ENCODE peak calls at places on chromosomes 4 and X, in seven cellular contexts. T is stomach, E is fibroblast of lung, C is choroid plexus epithelial cell, Y is fibroblast of the aortic adventitia, O is body of pancreas, P is lower leg skin. G is an unnamed sample.

GRCh38 chr4:115678425-115678941 is 565.1 kb upstream of the NDST4 start:
- DNase-seq in C (no peak), P (no peak), Y (no peak), T (no peak), O (no peak), E (no peak), G (no peak)

GRCh38 chr4:128525387-128525786 is 237.8 kb upstream of the PGRMC2 start:
- DNase-seq in Y (peak), T (no peak), P (no peak), O (no peak), E (peak), C (peak), G (peak)

GRCh38 chrX:5876984-5877655 is 351.5 kb downstream of the NLGN4X start:
- DNase-seq in T (no peak), E (peak), C (no peak), Y (no peak), O (peak), P (no peak), G (peak)

GRCh38 chr4:66073961-66074360 is 403.7 kb upstream of the EPHA5 start:
- DNase-seq in O (no peak), P (no peak), E (no peak), C (no peak), T (no peak), Y (no peak), G (no peak)

GRCh38 chrX:121823406-121823805 is 776.0 kb downstream of the GLUD2 start:
- DNase-seq in P (no peak), Y (no peak), T (no peak), O (no peak), C (no peak), E (no peak), G (no peak)

GRCh38 chr4:158315706-158316105 is 105.4 kb downstream of the TMEM144 start:
- DNase-seq in Y (peak), P (no peak), E (peak), O (no peak), C (peak), T (no peak), G (peak)

GRCh38 chrX:21675931-21676330 is 17.8 kb upstream of the KLHL34 start:
- DNase-seq in P (no peak), Y (no peak), O (no peak), C (no peak), T (no peak), E (no peak), G (no peak)

GRCh38 chr4:79576480-79576803 is 168.4 kb upstream of the GK2 start:
- DNase-seq in P (no peak), O (no peak), C (peak), E (peak), T (no peak), Y (peak), G (peak)

GRCh38 chrX:134670241-134670811 is 12.1 kb upstream of the PLAC1 start:
- DNase-seq in T (peak), E (peak), P (no peak), C (peak), Y (peak), O (peak), G (peak)

GRCh38 chrX:2497961-2498780 is 2.6 kb downstream of the DHRSX start:
- DNase-seq in P (no peak), T (peak), C (peak), E (peak), Y (peak), O (peak), G (peak)

GRCh38 chr4:6989331-6989923 is 53.7 kb upstream of the TADA2B start:
- DNase-seq in Y (no peak), C (no peak), T (no peak), P (no peak), E (no peak), O (no peak), G (no peak)

GRCh38 chrX:13797512-13797911 is 19.4 kb downstream of the GPM6B start:
- DNase-seq in P (no peak), O (no peak), E (no peak), Y (no peak), C (no peak), T (no peak), G (no peak)

GRCh38 chrX:28920554-28920953 is 333.3 kb downstream of the IL1RAPL1 start:
- DNase-seq in P (no peak), T (no peak), O (no peak), E (peak), Y (peak), C (peak), G (no peak)

GRCh38 chrX:111447298-111447697 is 35.3 kb upstream of the DCX start:
- DNase-seq in E (peak), T (no peak), Y (no peak), P (no peak), C (peak), O (peak), G (no peak)

GRCh38 chr4:145564540-145564939 is 54.6 kb upstream of the MMAA start:
- DNase-seq in Y (no peak), O (no peak), T (no peak), C (peak), P (no peak), E (peak), G (no peak)

GRCh38 chr4:42547805-42548204 is 109.1 kb downstream of the ATP8A1 start:
- DNase-seq in T (no peak), E (no peak), P (no peak), O (no peak), Y (no peak), C (no peak), G (no peak)

GRCh38 chrX:10168226-10168625 is 11.5 kb downstream of the CLCN4 start:
- DNase-seq in E (peak), P (no peak), C (no peak), Y (no peak), T (no peak), O (no peak), G (peak)

GRCh38 chrX:68989865-68990606 is 161.2 kb downstream of the EFNB1 start:
- DNase-seq in O (peak), P (no peak), Y (peak), T (peak), C (peak), E (peak), G (peak)

GRCh38 chr4:109588176-109588575 is 28.1 kb downstream of the MCUB start:
- DNase-seq in P (no peak), O (no peak), C (no peak), E (no peak), T (no peak), Y (no peak), G (no peak)

DNA sequence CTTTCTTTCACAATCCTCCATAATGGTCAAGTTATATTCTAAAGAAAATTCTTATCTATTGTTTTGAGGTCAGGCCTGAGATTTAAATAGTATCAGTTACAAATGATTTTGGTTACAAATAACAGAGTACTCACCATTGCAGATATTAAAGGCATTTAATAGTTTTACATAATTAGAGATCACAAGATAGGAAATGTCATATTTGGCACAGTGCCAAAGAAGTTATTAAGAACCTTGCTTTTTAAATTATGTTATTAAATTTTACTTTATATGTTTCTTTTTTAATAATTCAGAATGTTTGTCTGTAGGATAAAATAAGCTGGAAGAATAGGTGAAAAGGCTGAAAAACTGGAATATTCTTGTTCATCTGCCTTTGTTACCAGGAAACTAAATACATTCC is 1174.7 kb downstream of the PCDH18 start:
- DNase-seq in Y (no peak), E (no peak), T (no peak), O (no peak), P (no peak), C (no peak), G (no peak)
- TF ChIP-seq CTCF in Y (no peak), E (no peak), T (no peak), O (no peak), P (no peak), C (no peak), G (no peak)

DNA sequence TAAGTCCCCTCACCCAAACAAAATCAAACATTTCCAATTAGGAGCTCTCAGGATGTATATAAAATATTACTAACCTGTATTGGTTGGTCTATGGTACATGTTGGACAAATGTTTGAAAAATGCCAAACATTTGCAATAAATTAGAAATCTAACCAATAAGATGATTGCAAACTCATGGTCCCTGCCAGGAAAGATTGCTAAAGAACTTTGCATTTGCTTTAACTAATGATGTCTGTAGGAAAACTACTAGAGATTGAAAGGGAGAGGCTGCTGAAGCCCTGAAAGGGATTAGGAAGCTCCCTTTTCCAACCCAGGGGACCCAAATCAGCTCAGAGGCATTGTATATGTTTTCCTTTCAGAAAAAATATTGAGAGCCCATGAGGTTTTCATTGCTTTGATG is 1.7 kb downstream of the SFRP2 start:
- DNase-seq in O (no peak), T (no peak), Y (no peak), P (no peak), C (no peak), E (no peak), G (no peak)
- TF ChIP-seq CTCF in O (no peak), T (no peak), Y (no peak), P (no peak), C (no peak), E (no peak), G (no peak)

GRCh38 chr4:121535351-121535750 is 154.5 kb upstream of the QRFPR start:
- DNase-seq in Y (no peak), E (no peak), C (no peak), T (no peak), O (no peak), P (no peak), G (no peak)
- TF ChIP-seq CTCF in Y (no peak), E (no peak), C (no peak), T (no peak), O (no peak), P (no peak), G (no peak)

DNA sequence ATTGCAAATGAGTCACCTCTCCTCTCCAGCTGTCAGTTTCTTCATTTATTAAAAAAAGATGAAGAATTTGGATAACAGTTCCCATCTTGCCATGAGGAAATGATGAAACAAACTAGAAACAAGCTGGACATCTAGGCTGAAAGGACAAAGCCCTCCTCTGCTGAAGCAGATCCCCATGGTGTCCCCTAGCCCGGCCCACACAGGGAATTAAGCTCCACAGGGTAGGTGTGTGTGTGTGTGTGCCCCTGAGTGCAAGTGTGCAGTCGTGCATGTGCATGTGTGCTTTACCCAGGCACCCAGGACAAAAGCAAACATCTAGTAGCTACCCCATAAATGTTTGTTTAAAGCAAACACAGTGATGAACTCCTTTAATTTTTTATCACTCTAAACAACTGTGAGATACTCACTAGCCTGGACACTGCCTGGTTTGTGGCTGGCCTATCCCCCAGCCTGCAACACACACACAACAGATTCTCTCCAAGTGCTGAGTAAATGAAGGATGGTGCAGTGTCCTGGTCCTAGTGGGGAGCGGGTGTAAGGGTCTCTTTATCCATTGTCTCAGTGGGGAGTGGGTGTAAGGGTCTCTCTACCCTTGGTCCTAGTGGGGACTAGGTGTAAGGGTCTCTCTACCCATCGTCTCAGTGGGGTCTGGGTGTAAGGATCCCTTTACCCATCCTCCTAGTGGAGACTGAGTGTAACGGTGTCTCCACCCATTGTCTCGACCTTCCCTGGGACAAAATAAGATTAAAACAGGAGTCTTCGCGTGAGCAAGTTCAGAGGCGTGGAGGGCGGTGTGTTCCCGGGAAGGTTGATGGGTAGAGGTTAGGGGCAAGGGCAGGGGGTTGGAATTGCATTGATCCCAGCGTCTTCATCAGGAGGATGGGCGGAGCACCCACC is 688 bp upstream of the EVC start:
- DNase-seq in O (no peak), Y (peak), E (peak), C (peak), T (no peak), P (no peak), G (peak)
- TF ChIP-seq CTCF in O (no peak), Y (peak), E (peak), C (peak), T (no peak), P (no peak), G (peak)

GRCh38 chrX:108134724-108135123 is 43.1 kb downstream of the ATG4A start:
- DNase-seq in O (no peak), T (no peak), P (no peak), Y (no peak), E (no peak), C (no peak), G (no peak)
- TF ChIP-seq CTCF in O (no peak), T (no peak), P (no peak), Y (no peak), E (no peak), C (peak), G (no peak)